ENCODE peak calls at places on chromosomes 11 and 22, in eight cellular contexts. G is upper lobe of left lung, W is HepG2, J is GM12892, A is transverse colon, E is GM23338, Y is GM12891, C is HL-60. I is an unnamed sample.

GRCh38 chr22:41920271-41920976 is 5.5 kb upstream of the SHISA8 start:
- DNase-seq in G (no peak), W (no peak), J (no peak), A (peak; percentile 44), E (no peak), Y (no peak), C (no peak), I (no peak)

GRCh38 chr11:44866301-44866700 is 84.4 kb downstream of the TP53I11 start:
- DNase-seq in G (no peak), W (no peak), J (no peak), A (no peak), E (no peak), Y (no peak), C (no peak), I (no peak)

GRCh38 chr11:83157755-83158473 is 983 bp downstream of the PCF11 start:
- DNase-seq in G (peak; percentile 53), W (peak; percentile 39), J (no peak), A (peak; percentile 55), E (peak; percentile 62), Y (no peak), C (peak; percentile 71), I (peak; percentile 50)

GRCh38 chr11:132278801-132279574 is 908.6 kb downstream of the NTM start:
- DNase-seq in G (no peak), W (no peak), J (no peak), A (no peak), E (peak; percentile 46), Y (no peak), C (no peak), I (no peak)

GRCh38 chr11:18594999-18595749 is 4.4 kb upstream of the MISFA start:
- DNase-seq in G (no peak), W (no peak), J (no peak), A (no peak), E (no peak), Y (no peak), C (no peak), I (no peak)

GRCh38 chr22:33188316-33188715 is 130.1 kb upstream of the SYN3 start:
- DNase-seq in G (no peak), W (no peak), J (no peak), A (no peak), E (peak; percentile 8), Y (no peak), C (no peak), I (no peak)

GRCh38 chr11:104772806-104773241 is 125.4 kb downstream of the CASP12 start:
- DNase-seq in G (no peak), W (no peak), J (no peak), A (no peak), E (no peak), Y (no peak), C (no peak), I (no peak)

GRCh38 chr11:65429069-65429681 is 6.6 kb downstream of the NEAT1 start:
- DNase-seq in G (peak; percentile 29), W (no peak), J (no peak), A (peak; percentile 59), E (peak; percentile 35), Y (no peak), C (peak; percentile 49), I (peak; percentile 43)

GRCh38 chr11:1089738-1090599 is 15.3 kb downstream of the MUC2 start:
- DNase-seq in G (no peak), W (no peak), J (no peak), A (no peak), E (no peak), Y (no peak), C (no peak), I (no peak)

GRCh38 chr11:11179239-11179638 is 173.8 kb downstream of the CSNK2A3 start:
- DNase-seq in G (no peak), W (no peak), J (no peak), A (no peak), E (no peak), Y (no peak), C (no peak), I (no peak)

GRCh38 chr11:62456630-62457029 is 37.8 kb downstream of the SCGB1A1 start:
- DNase-seq in G (no peak), W (no peak), J (no peak), A (no peak), E (peak; percentile 45), Y (no peak), C (no peak), I (no peak)

GRCh38 chr11:111510311-111510710 is 1.9 kb downstream of the BTG4 start:
- DNase-seq in G (no peak), W (no peak), J (no peak), A (no peak), E (no peak), Y (no peak), C (no peak), I (no peak)

GRCh38 chr11:59197990-59198389 is 14.7 kb downstream of the MPEG1 start:
- DNase-seq in G (peak; percentile 89), W (no peak), J (no peak), A (no peak), E (no peak), Y (no peak), C (no peak), I (peak; percentile 83)

GRCh38 chr11:117181586-117182550 is 3.3 kb downstream of the SIDT2 start:
- DNase-seq in G (peak; percentile 8), W (no peak), J (no peak), A (no peak), E (no peak), Y (no peak), C (no peak), I (peak; percentile 14)

GRCh38 chr22:20143883-20144665 is 6.8 kb downstream of the CCDC188 start:
- DNase-seq in G (no peak), W (no peak), J (no peak), A (no peak), E (no peak), Y (no peak), C (no peak), I (no peak)

GRCh38 chr11:35173620-35174278 is 34.8 kb downstream of the CD44 start:
- DNase-seq in G (no peak), W (no peak), J (no peak), A (no peak), E (no peak), Y (no peak), C (no peak), I (no peak)

GRCh38 chr22:29716814-29717213 is 3.0 kb upstream of the CABP7 start:
- DNase-seq in G (peak; percentile 36), W (peak; percentile 84), J (no peak), A (peak; percentile 53), E (peak; percentile 93), Y (no peak), C (peak; percentile 43), I (peak; percentile 57)

GRCh38 chr11:110565344-110565684 is 135.6 kb downstream of the FDX1 start:
- DNase-seq in G (no peak), W (peak; percentile 18), J (no peak), A (no peak), E (peak; percentile 69), Y (no peak), C (peak; percentile 15), I (no peak)

GRCh38 chr22:40415531-40416266 is 45.3 kb downstream of the SGSM3 start:
- DNase-seq in G (peak; percentile 37), W (no peak), J (peak; percentile 74), A (peak; percentile 29), E (no peak), Y (peak; percentile 66), C (peak; percentile 45), I (no peak)

GRCh38 chr22:40414306-40414705 is 43.9 kb downstream of the SGSM3 start:
- DNase-seq in G (no peak), W (no peak), J (no peak), A (no peak), E (no peak), Y (no peak), C (no peak), I (no peak)

GRCh38 chr22:40413873-40414272 is 43.5 kb downstream of the SGSM3 start:
- DNase-seq in G (no peak), W (no peak), J (no peak), A (no peak), E (no peak), Y (no peak), C (no peak), I (no peak)

GRCh38 chr22:40416267-40416570 is 45.8 kb downstream of the SGSM3 start:
- DNase-seq in G (no peak), W (no peak), J (no peak), A (no peak), E (no peak), Y (no peak), C (no peak), I (no peak)

GRCh38 chr22:40414838-40415505 is 44.6 kb downstream of the SGSM3 start:
- DNase-seq in G (no peak), W (no peak), J (no peak), A (peak; percentile 68), E (no peak), Y (no peak), C (no peak), I (no peak)
- TF ChIP-seq POLR2AphosphoS5 in G (no peak), W (no peak), J (no peak), A (no peak), E (no peak), Y (no peak), C (peak; percentile 4), I (no peak)

GRCh38 chr11:122343247-122343646 is 227.2 kb upstream of the BLID start:
- DNase-seq in G (no peak), W (no peak), J (no peak), A (no peak), E (no peak), Y (no peak), C (no peak), I (no peak)
- TF ChIP-seq POLR2AphosphoS5 in G (no peak), W (no peak), J (no peak), A (no peak), E (no peak), Y (no peak), C (no peak), I (no peak)

DNA sequence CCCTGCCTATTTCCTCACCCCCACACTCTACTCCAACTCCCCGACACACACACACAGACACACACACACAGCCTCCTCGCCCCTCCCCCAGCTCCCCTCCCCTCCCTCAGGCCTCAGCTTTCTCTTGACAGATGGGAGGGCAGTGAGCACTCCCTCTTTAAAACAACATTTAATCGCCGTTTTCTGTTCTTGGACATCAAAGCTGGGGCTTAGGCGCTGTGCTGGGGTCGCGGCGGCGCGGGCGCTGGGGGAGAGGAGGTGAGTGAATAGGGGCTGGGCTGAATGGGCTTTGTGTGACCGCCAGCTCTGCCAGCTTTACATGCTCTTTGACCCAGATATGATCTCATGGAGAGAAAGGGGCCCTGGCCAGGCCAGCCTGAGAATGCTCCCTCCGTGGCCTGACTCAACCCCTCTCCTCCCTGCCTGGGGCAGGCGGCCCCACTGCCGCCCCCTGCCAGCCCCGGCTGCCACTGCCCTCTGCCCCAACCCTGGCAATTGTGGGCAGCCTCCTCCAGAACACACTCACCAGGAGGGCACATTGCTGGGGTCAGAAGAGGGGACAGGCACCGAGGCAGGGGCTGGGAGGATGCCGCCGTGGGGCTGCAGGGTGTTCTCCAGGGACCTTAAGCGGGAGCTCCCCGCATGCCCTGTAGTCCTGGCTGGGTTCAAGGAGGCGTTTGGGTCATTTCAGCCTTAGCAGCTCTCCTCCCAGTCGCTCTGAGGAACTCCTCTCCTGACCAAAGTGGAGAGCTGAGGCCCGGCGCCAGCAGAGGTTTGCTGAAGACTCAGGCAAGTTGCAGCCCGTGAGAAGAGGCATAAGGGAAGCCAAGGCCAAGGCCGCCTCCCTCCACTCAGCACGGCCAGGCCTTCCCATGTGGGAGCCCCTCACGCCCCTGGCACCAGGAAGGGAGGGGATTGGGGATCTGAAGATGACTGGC is 38.3 kb upstream of the NNMT start:
- DNase-seq in G (peak; percentile 58), W (peak; percentile 64), J (no peak), A (no peak), E (peak; percentile 33), Y (no peak), C (no peak), I (no peak)
- TF ChIP-seq POLR2AphosphoS5 in G (peak; percentile 10), W (no peak), J (no peak), A (no peak), E (no peak), Y (no peak), C (no peak), I (peak; percentile 5)

GRCh38 chr11:5247479-5248192 is 2.0 kb downstream of the HBG1 start:
- DNase-seq in G (no peak), W (no peak), J (no peak), A (no peak), E (no peak), Y (no peak), C (no peak), I (no peak)
- TF ChIP-seq POLR2AphosphoS5 in G (no peak), W (no peak), J (no peak), A (no peak), E (no peak), Y (no peak), C (no peak), I (no peak)